ENCODE peak calls at places on chromosomes 12 and 14, in eight cellular contexts. I, R, J, N, E, C, F and B are unnamed samples.
A peak's percentile ranks its signal among the peaks of the same experiment; 100 is the strongest.

GRCh38 chr14:69891422-69891821 is 12.2 kb downstream of the SMOC1 start:
- DNase-seq in I (peak; percentile 67), R (no peak), J (no peak), N (no peak), E (no peak), C (no peak), F (no peak), B (no peak)

GRCh38 chr14:54343276-54344121 is 53.3 kb upstream of the CDKN3 start:
- DNase-seq in I (no peak), R (no peak), J (no peak), N (no peak), E (no peak), C (no peak), F (no peak), B (no peak)

GRCh38 chr12:81705586-81705985 is 53.6 kb downstream of the PPFIA2 start:
- DNase-seq in I (no peak), R (no peak), J (no peak), N (no peak), E (no peak), C (no peak), F (no peak), B (no peak)

GRCh38 chr12:113748707-113749432 is 217.3 kb downstream of the RBM19 start:
- DNase-seq in I (no peak), R (no peak), J (no peak), N (no peak), E (no peak), C (no peak), F (no peak), B (no peak)

GRCh38 chr14:39339003-39339402 is 93.2 kb downstream of the FBXO33 start:
- DNase-seq in I (peak; percentile 81), R (no peak), J (no peak), N (no peak), E (peak; percentile 20), C (no peak), F (no peak), B (no peak)

GRCh38 chr12:57148469-57149308 is 1.3 kb upstream of the LRP1-AS start:
- DNase-seq in I (no peak), R (no peak), J (peak; percentile 81), N (peak; percentile 87), E (no peak), C (no peak), F (peak; percentile 77), B (no peak)

GRCh38 chr14:92963301-92964123 is 40.6 kb downstream of the CHGA start:
- DNase-seq in I (no peak), R (peak; percentile 95), J (no peak), N (no peak), E (no peak), C (peak; percentile 64), F (no peak), B (no peak)

GRCh38 chr12:46391630-46392029 is 19.1 kb upstream of the SLC38A2 start:
- DNase-seq in I (no peak), R (no peak), J (no peak), N (peak; percentile 29), E (no peak), C (no peak), F (no peak), B (no peak)

GRCh38 chr12:131454418-131455217 is 256.3 kb upstream of the SFSWAP start:
- DNase-seq in I (peak; percentile 96), R (peak; percentile 16), J (peak; percentile 61), N (no peak), E (peak; percentile 48), C (peak; percentile 88), F (no peak), B (no peak)

GRCh38 chr12:57737467-57738141 is 938 bp downstream of the AGAP2 start:
- DNase-seq in I (peak; percentile 85), R (no peak), J (no peak), N (no peak), E (no peak), C (peak; percentile 37), F (no peak), B (no peak)

GRCh38 chr12:15227004-15227679 is 5.9 kb upstream of the RERG start:
- DNase-seq in I (peak; percentile 81), R (no peak), J (peak; percentile 33), N (peak; percentile 63), E (peak; percentile 35), C (peak; percentile 49), F (peak; percentile 45), B (no peak)

GRCh38 chr12:79927772-79928474 is 7.0 kb downstream of the PPP1R12A start:
- DNase-seq in I (no peak), R (no peak), J (no peak), N (no peak), E (no peak), C (no peak), F (no peak), B (no peak)

DNA sequence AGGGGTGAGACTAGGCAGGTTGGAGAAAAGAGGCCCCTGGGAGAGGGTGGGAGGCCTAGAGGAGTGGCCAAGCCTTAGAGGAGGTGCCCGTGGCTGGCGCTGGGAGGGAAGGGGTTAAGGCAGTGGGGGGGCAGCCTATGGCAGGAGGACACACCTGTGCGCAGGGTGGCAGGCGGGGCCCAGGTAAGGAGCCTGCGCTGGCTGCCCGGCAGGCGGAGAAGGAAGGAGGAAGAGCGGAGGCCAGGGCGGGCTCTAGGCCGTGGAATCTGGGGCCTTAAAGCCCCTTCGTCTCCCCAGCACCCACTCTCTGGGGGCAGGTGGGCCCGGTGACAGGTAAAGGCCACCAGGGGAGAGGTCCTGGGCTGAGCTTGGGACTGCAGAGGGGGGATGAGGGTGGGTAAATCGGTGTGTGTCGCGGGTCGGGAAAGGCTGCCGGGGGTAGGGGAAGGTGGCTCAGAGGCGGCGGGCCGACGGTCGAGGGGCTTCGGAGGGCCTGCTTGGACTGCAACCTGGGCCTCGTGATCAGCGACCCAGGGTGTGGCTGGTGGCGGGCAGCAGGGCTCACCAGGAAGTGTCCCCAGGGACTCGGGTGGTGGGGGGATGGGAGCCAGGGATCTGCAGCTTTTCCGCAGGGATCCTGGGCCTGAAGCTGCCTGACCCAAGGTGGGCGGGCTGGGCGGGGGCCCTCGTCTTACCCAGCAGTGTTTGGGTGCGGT is 7.3 kb downstream of the PHB2 start:
- DNase-seq in I (peak; percentile 99), R (no peak), J (no peak), N (peak; percentile 18), E (no peak), C (no peak), F (peak; percentile 96), B (no peak)
- H3K4me3 ChIP-seq in I (no peak overlapping the region), R (no peak overlapping the region), J (no peak overlapping the region), N (no peak overlapping the region), E (no peak overlapping the region), C (no peak overlapping the region), F (peak overlapping the region; percentile 57), B (no peak overlapping the region)

GRCh38 chr12:3797649-3798048 is 44.7 kb upstream of the CRACR2A start:
- DNase-seq in I (no peak), R (no peak), J (no peak), N (no peak), E (no peak), C (no peak), F (no peak), B (no peak)

GRCh38 chr12:3792623-3793288 is 39.8 kb upstream of the CRACR2A start:
- DNase-seq in I (no peak), R (no peak), J (peak; percentile 51), N (no peak), E (no peak), C (no peak), F (no peak), B (no peak)

GRCh38 chr12:3795800-3796133 is 42.9 kb upstream of the CRACR2A start:
- DNase-seq in I (no peak), R (no peak), J (no peak), N (no peak), E (no peak), C (no peak), F (no peak), B (no peak)

GRCh38 chr12:3791475-3791874 is 38.6 kb upstream of the CRACR2A start:
- DNase-seq in I (no peak), R (no peak), J (no peak), N (no peak), E (no peak), C (no peak), F (no peak), B (no peak)

DNA sequence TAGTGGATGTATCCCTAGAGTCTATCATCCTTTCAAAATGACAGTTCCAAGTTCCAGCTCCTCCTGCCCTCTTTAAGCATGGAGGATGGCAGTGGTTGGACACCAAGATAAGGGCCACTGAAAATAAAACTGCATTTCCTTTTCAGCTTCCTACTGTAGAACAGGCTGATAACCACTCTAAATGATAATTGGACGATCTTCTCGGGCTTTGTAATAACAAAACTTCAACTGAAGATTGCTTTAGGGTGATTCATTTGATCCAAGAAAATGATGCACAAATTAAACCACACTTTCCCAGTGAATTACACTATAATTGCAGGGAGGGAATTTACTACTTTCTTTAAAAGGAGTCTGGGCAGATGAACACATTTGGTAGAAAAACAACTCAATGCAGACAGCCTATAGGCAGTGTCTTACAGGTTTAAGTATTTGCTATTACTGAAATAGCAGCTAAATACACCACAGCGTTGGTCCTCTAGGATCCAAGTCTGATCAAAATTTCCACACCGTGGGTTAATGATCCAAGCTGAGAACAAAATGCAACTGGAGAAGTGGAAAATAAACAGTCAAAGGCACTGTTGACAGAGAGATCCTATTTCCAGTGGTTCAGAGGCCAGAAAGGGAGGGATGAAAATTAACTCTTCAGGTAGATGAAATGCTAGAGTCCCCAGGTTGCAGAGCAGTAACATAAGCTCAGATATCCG is 42.3 kb upstream of the CRACR2A start:
- DNase-seq in I (no peak), R (no peak), J (no peak), N (no peak), E (no peak), C (no peak), F (no peak), B (no peak)
- H3K27me3 ChIP-seq in I (no peaks in the 10 kb centered on the region), R (no peaks in the 10 kb centered on the region), J (no peaks in the 10 kb centered on the region), N (no peaks in the 10 kb centered on the region), E (no peaks in the 10 kb centered on the region), C (no peaks in the 10 kb centered on the region), F (no peaks in the 10 kb centered on the region), B (no peaks in the 10 kb centered on the region)

GRCh38 chr14:77421241-77421640 is 2.1 kb downstream of the NOXRED1 start:
- DNase-seq in I (no peak), R (no peak), J (no peak), N (no peak), E (no peak), C (no peak), F (no peak), B (peak; percentile 21)
- H3K36me3 ChIP-seq in I (peaks cover 56% of the 10 kb centered on the region), R (peaks cover 8% of the 10 kb centered on the region), J (peaks cover 10% of the 10 kb centered on the region), N (peaks cover 50% of the 10 kb centered on the region), E (peaks cover 39% of the 10 kb centered on the region), C (no peaks in the 10 kb centered on the region), F (no peaks in the 10 kb centered on the region), B (peaks cover 5% of the 10 kb centered on the region)

DNA sequence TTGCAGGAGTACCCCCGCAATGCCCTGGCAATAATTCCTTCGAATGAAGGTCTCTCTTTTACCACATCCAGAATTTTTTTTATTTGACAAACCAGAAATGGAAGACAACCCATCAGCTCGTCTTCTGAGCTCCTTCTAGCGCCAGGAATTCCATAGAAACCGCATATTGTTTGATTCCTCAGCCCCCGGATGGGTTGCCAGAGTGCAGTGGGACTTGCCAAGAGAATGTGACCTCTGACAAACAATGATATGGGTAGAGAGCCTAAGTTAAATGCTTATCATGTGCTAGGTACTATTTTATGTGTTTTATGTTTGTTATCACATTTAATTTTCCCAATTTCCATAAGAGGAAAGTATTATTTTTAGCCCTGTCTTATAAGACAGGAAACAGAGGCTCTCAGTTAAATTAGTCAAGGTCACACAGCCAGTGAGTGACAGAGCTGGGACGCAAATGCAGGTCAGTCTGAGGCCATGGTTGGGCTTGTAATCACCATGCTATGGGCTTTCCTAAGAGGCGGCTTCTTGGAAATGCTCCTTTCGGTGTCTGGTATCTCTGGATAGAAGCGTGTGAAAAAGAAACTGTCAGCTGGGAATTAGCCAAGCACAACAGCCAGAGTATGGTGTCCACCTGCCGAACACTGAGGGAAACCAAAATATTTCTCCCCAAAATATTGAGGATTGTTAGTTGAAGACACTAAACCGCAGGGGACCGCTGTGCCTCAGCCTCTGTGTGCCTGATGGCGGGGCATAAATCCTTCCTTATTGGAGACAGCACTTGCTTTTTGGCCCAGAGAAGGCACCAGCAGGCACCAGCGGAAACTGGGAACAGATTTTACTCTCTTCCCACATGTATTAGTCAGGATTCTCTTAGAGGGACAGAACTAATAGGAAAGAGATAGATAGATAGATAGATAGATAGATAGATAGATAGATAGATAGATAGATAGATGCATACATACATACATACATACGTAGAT is 29.4 kb upstream of the ETFBKMT start:
- DNase-seq in I (no peak), R (no peak), J (no peak), N (no peak), E (no peak), C (peak; percentile 42), F (no peak), B (peak; percentile 16)
- H3K4me3 ChIP-seq in I (no peak overlapping the region), R (no peak overlapping the region), J (no peak overlapping the region), N (peak overlapping the region; percentile 35), E (no peak overlapping the region), C (peak overlapping the region; percentile 9), F (no peak overlapping the region), B (no peak overlapping the region)